ENCODE peak calls at places on chromosomes 1 and 21, in eight cellular contexts. E, I, N, D, Z, G, M and B are unnamed samples.

GRCh38 chr1:207202480-207202879 is 98.4 kb downstream of the C4BPA start:
- DNase-seq in E (no peak), M (no peak), I (no peak), G (no peak), D (no peak), N (no peak), Z (no peak), B (no peak)

GRCh38 chr1:219465247-219466093 is 147.4 kb downstream of the ZC3H11B start:
- DNase-seq in M (no peak), E (no peak), N (no peak), Z (no peak), I (no peak), G (no peak), D (peak), B (no peak)

GRCh38 chr1:234702342-234703000 is 92.5 kb upstream of the IRF2BP2 start:
- DNase-seq in N (peak), I (no peak), M (no peak), Z (no peak), D (no peak), G (no peak), E (no peak), B (no peak)

GRCh38 chr1:155061381-155062150 is 2.0 kb upstream of the EFNA4 start:
- DNase-seq in G (peak), E (peak), D (peak), M (peak), I (peak), Z (peak), N (peak), B (peak)

GRCh38 chr1:100253552-100253951 is 3.9 kb upstream of the DBT start:
- DNase-seq in D (no peak), E (no peak), M (no peak), G (no peak), N (no peak), I (no peak), Z (no peak), B (no peak)

GRCh38 chr1:199780948-199781347 is 246.6 kb upstream of the NR5A2 start:
- DNase-seq in D (no peak), I (no peak), G (no peak), N (no peak), E (no peak), M (peak), Z (no peak), B (no peak)

GRCh38 chr1:212692774-212693644 is 6.6 kb downstream of the BATF3 start:
- DNase-seq in N (no peak), D (peak), M (no peak), G (no peak), E (peak), Z (no peak), I (no peak), B (no peak)

GRCh38 chr1:31238986-31239613 is 587 bp downstream of the NKAIN1 start:
- DNase-seq in Z (no peak), G (no peak), M (no peak), I (no peak), E (no peak), N (peak), D (no peak), B (peak)

GRCh38 chr1:18018381-18018780 is 89.2 kb upstream of the IGSF21 start:
- DNase-seq in D (no peak), E (no peak), Z (no peak), I (no peak), M (no peak), G (no peak), N (no peak), B (no peak)

GRCh38 chr1:180773210-180773865 is 139.4 kb upstream of the KIAA1614 start:
- DNase-seq in G (no peak), M (no peak), E (peak), D (peak), N (no peak), I (no peak), Z (no peak), B (no peak)

GRCh38 chr1:81377406-81377805 is 423.3 kb upstream of the ADGRL2 start:
- DNase-seq in I (no peak), N (no peak), Z (no peak), D (no peak), G (no peak), E (no peak), M (no peak), B (no peak)

GRCh38 chr1:204649756-204650155 is 35.8 kb downstream of the LRRN2 start:
- DNase-seq in N (no peak), D (no peak), E (no peak), G (no peak), Z (no peak), M (no peak), I (no peak), B (no peak)

GRCh38 chr21:18384771-18385170 is 18.8 kb downstream of the TMPRSS15 start:
- DNase-seq in I (no peak), E (no peak), M (no peak), N (no peak), D (no peak), G (no peak), Z (no peak), B (no peak)

GRCh38 chr1:165696625-165697100 is 1.7 kb downstream of the ALDH9A1 start:
- DNase-seq in N (no peak), Z (no peak), I (no peak), G (no peak), M (peak), D (no peak), E (no peak), B (peak)

GRCh38 chr1:12453400-12454343 is 164.3 kb downstream of the DHRS3 start:
- DNase-seq in E (no peak), N (no peak), M (no peak), G (no peak), Z (no peak), D (no peak), I (no peak), B (no peak)

GRCh38 chr21:34968414-34969333 is 80.4 kb downstream of the RUNX1 start:
- DNase-seq in G (no peak), M (no peak), D (no peak), Z (no peak), E (no peak), I (no peak), N (no peak), B (no peak)

GRCh38 chr1:179017383-179018326 is 8.0 kb upstream of the FAM20B start:
- DNase-seq in N (no peak), E (peak), D (no peak), Z (no peak), M (no peak), G (no peak), I (no peak), B (peak)

GRCh38 chr21:45256021-45256911 is 31.4 kb downstream of the POFUT2 start:
- DNase-seq in E (no peak), M (no peak), N (peak), Z (peak), G (no peak), I (no peak), D (no peak), B (no peak)

GRCh38 chr1:186218661-186219352 is 156.2 kb downstream of the TPR start:
- DNase-seq in I (no peak), E (no peak), G (no peak), D (no peak), Z (no peak), M (no peak), N (no peak), B (no peak)

GRCh38 chr1:226202246-226202645 is 15.7 kb upstream of the ACBD3 start:
- DNase-seq in G (no peak), Z (no peak), N (no peak), E (no peak), I (no peak), D (no peak), M (no peak), B (no peak)

GRCh38 chr21:27802816-27803475 is 836.1 kb upstream of the ADAMTS5 start:
- DNase-seq in I (no peak), G (no peak), N (no peak), D (peak), Z (peak), E (no peak), M (no peak), B (peak)

GRCh38 chr21:45550552-45551210 is 8.4 kb upstream of the SLC19A1 start:
- DNase-seq in G (peak), D (no peak), I (peak), Z (peak), N (peak), E (no peak), M (no peak), B (no peak)

GRCh38 chr1:173048629-173049326 is 2.0 kb downstream of the TNFSF18 start:
- DNase-seq in G (no peak), M (no peak), I (no peak), D (no peak), N (no peak), Z (no peak), E (no peak), B (no peak)

GRCh38 chr1:161033751-161034150 is 5.0 kb downstream of the TSTD1 start:
- DNase-seq in N (no peak), M (no peak), G (no peak), Z (no peak), D (no peak), I (no peak), E (no peak), B (no peak)

GRCh38 chr1:21913763-21914162 is 23.3 kb downstream of the HSPG2 start:
- DNase-seq in M (no peak), N (peak), I (no peak), Z (no peak), E (no peak), G (no peak), D (no peak), B (peak)

GRCh38 chr21:32412998-32413504 is 545 bp downstream of the EVA1C start:
- DNase-seq in N (peak), M (no peak), I (peak), G (peak), D (no peak), E (no peak), Z (no peak), B (peak)

GRCh38 chr1:156104861-156105546 is 9.5 kb upstream of the LMNA start:
- DNase-seq in I (no peak), E (no peak), N (no peak), G (no peak), Z (no peak), M (no peak), D (no peak), B (no peak)

GRCh38 chr1:113660053-113660452 is 99.2 kb downstream of the PHTF1 start:
- DNase-seq in E (no peak), D (no peak), M (no peak), G (no peak), Z (no peak), I (no peak), N (no peak), B (no peak)

GRCh38 chr21:42330380-42331336 is 15.4 kb upstream of the TFF3 start:
- DNase-seq in D (no peak), G (no peak), E (no peak), N (no peak), Z (no peak), I (no peak), M (no peak), B (no peak)

GRCh38 chr1:204377800-204378608 is 18.3 kb upstream of the PLEKHA6 start:
- DNase-seq in M (no peak), I (peak), E (peak), N (peak), Z (no peak), D (no peak), G (peak), B (no peak)

GRCh38 chr1:83573776-83574175 is 425.2 kb downstream of the TTLL7 start:
- DNase-seq in G (no peak), E (no peak), N (no peak), Z (no peak), M (no peak), I (no peak), D (no peak), B (no peak)

GRCh38 chr1:56867491-56867890 is 12.9 kb downstream of the C8A start:
- DNase-seq in I (no peak), G (no peak), M (no peak), E (no peak), Z (no peak), D (no peak), N (no peak), B (no peak)

GRCh38 chr1:67190410-67190809 is 24.2 kb downstream of the IL23R start:
- DNase-seq in G (no peak), Z (no peak), N (no peak), I (no peak), E (no peak), D (no peak), M (no peak), B (no peak)

GRCh38 chr21:28791595-28792282 is 200.9 kb downstream of the LTN1 start:
- DNase-seq in D (no peak), I (no peak), Z (no peak), M (no peak), N (no peak), E (no peak), G (no peak), B (no peak)

GRCh38 chr1:74145086-74145485 is 52.9 kb downstream of the LRRIQ3 start:
- DNase-seq in G (no peak), M (no peak), I (no peak), D (no peak), N (no peak), Z (no peak), E (no peak), B (no peak)

DNA sequence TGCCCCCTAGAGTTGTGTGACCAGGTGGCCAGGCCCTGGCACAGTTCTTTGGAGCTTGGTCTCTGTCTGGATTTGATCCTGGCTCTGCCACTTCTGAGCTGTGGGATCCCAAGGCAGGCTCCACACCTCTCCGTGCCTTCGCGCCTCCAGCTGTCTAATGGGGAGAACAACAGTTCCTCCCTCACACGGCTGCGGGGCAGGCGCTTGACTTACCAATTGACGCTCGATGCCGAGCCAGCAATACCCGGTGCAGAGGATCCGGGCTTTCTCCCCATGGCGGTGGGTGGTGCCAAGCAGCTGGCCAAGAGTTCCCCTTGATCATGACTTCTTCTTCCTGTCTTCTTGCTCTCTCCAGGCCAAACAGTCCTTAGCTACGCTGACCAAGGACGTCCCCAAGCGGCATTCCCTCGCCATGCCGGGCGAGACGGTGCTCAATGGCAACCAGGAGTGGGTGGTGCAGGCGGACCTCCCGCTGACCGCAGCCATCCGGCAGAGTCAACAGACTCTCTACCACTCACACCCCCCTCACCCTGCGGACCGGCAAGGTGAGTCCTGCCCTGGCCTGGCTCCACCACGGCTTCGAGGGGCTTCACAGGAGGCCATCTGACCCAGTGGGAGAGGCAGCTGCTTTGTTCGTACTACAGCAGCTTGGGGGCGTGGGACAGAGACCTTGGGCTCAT is 97.7 kb upstream of the TMEM51 start:
- DNase-seq in N (no peak), M (no peak), D (no peak), E (no peak), I (no peak), G (no peak), Z (no peak), B (no peak)
- TF ChIP-seq CTCF in N (no peak), M (no peak), D (no peak), E (no peak), I (no peak), G (no peak), Z (no peak), B (no peak)

GRCh38 chr1:55064861-55065263 is 25.5 kb downstream of the PCSK9 start:
- DNase-seq in N (peak), G (no peak), E (no peak), D (no peak), I (no peak), Z (no peak), M (peak), B (peak)
- H3K27ac ChIP-seq in N (no peak), G (peak), E (no peak), D (no peak), I (no peak), Z (no peak), M (no peak), B (no peak)

DNA sequence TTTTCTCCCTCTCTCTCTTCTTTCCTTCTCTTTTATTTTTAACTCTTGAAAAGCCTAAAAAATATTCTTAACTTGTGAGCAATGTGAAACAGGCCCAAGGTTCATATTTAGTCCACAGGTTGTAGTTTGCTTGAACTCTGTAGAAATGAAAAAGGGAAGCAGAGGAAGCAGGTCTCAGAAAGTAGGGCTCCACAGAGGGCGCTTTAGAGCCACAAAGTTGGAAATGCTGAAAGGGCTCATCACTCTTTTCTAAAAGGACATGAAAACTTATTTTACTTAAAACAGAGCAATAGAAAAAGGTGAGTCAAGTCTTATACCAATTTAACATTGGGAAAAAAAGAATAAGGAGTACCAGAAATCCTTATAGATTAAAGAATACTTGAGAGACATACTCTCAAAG is 247.0 kb downstream of the USP25 start:
- DNase-seq in I (no peak), D (no peak), G (no peak), E (no peak), Z (peak), N (no peak), M (no peak), B (no peak)
- TF ChIP-seq CTCF in I (no peak), D (peak), G (no peak), E (peak), Z (peak), N (no peak), M (peak), B (no peak)

GRCh38 chr1:115306146-115306545 is 31.9 kb downstream of the NGF start:
- DNase-seq in N (no peak), G (no peak), Z (no peak), I (no peak), E (no peak), D (no peak), M (no peak), B (no peak)
- H3K27ac ChIP-seq in N (no peak), G (no peak), Z (no peak), I (no peak), E (no peak), D (no peak), M (no peak), B (no peak)

GRCh38 chr21:39610705-39611104 is 2.0 kb upstream of the B3GALT5 start:
- DNase-seq in I (no peak), D (no peak), M (no peak), G (no peak), E (no peak), Z (no peak), N (no peak), B (no peak)

GRCh38 chr21:39616373-39616772 is 3.6 kb downstream of the B3GALT5 start:
- DNase-seq in N (no peak), I (no peak), E (no peak), Z (no peak), M (no peak), D (no peak), G (no peak), B (no peak)

GRCh38 chr21:39612233-39613028 is at the start of gene B3GALT5:
- DNase-seq in G (no peak), N (no peak), Z (no peak), E (no peak), D (no peak), M (no peak), I (no peak), B (no peak)

GRCh38 chr21:39611547-39612190 is 1.1 kb upstream of the B3GALT5 start:
- DNase-seq in N (no peak), I (no peak), E (no peak), D (no peak), G (no peak), M (no peak), Z (no peak), B (no peak)

GRCh38 chr21:39613029-39613934 is 542 bp downstream of the B3GALT5 start:
- DNase-seq in E (no peak), D (no peak), Z (no peak), G (no peak), N (no peak), I (no peak), M (no peak), B (no peak)
- TF ChIP-seq CTCF in E (no peak), D (no peak), Z (no peak), G (no peak), N (no peak), I (no peak), M (no peak), B (no peak)

DNA sequence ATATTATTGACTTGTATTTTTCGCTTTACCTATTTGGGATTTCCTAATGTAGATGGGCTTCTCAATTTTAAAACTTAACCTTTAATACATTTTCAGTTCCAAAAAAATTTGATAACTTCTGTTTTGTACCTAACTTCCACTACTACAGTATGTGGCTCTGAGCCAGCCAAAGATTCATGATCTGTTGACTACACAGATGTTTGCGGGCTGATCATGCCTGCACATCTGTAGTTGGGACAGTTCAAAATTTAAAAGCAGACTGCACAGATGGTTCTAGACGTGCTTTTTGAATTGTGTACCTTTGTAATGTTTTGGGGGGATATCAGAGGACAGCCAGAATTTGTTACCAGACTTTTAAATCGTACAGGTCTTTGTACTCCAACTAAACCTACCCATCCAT is 43.7 kb downstream of the NFYC start:
- DNase-seq in E (no peak), G (no peak), N (no peak), Z (no peak), I (no peak), D (no peak), M (no peak), B (no peak)
- H3K27ac ChIP-seq in E (no peak), G (no peak), N (peak), Z (no peak), I (no peak), D (no peak), M (no peak), B (no peak)